ENCODE peak calls at places on chromosome 21, in eight cellular contexts. O, C, Q, B, U, Z, T and H are unnamed samples.

GRCh38 chr21:35159881-35160280 is 110.8 kb upstream of the RUNX1 start:
- DNase-seq in U (peak; percentile 4), Z (no peak), Q (no peak), C (no peak), B (no peak), T (no peak), O (no peak), H (peak; percentile 7)

GRCh38 chr21:42632771-42633690 is 20.4 kb upstream of the PDE9A start:
- DNase-seq in O (no peak), Q (no peak), Z (no peak), B (no peak), C (no peak), T (no peak), U (no peak), H (no peak)

GRCh38 chr21:45634511-45635183 is 8.9 kb upstream of the PCBP3 start:
- DNase-seq in Q (no peak), C (no peak), O (no peak), B (no peak), U (no peak), Z (no peak), T (no peak), H (no peak)

GRCh38 chr21:34613679-34614442 is 1.1 kb downstream of the RCAN1 start:
- DNase-seq in B (no peak), O (no peak), C (no peak), T (no peak), U (peak; percentile 40), Q (peak; percentile 2), Z (no peak), H (peak; percentile 1)

GRCh38 chr21:41651830-41652229 is 115.0 kb downstream of the RIPK4 start:
- DNase-seq in U (no peak), B (no peak), Q (no peak), T (no peak), O (no peak), C (no peak), Z (no peak), H (peak; percentile 11)

GRCh38 chr21:42670884-42671283 is 17.5 kb downstream of the PDE9A start:
- DNase-seq in U (peak; percentile 20), Q (no peak), C (no peak), O (no peak), B (no peak), T (no peak), Z (no peak), H (no peak)

GRCh38 chr21:26115346-26115745 is 55.2 kb downstream of the APP start:
- DNase-seq in O (no peak), U (peak; percentile 81), C (no peak), Q (peak; percentile 56), T (no peak), Z (no peak), B (peak; percentile 16), H (no peak)

GRCh38 chr21:41754481-41754891 is 12.4 kb downstream of the RIPK4 start:
- DNase-seq in U (peak; percentile 14), Q (no peak), B (no peak), Z (no peak), T (no peak), C (no peak), O (no peak), H (no peak)

GRCh38 chr21:45281411-45282282 is 6.0 kb downstream of the POFUT2 start:
- DNase-seq in U (no peak), B (no peak), T (no peak), Q (no peak), O (no peak), C (peak; percentile 14), Z (no peak), H (no peak)

GRCh38 chr21:42093991-42094417 is 22.9 kb downstream of the UMODL1 start:
- DNase-seq in Q (peak; percentile 55), U (peak; percentile 12), Z (peak; percentile 72), C (no peak), O (no peak), T (no peak), B (peak; percentile 90), H (peak; percentile 85)

GRCh38 chr21:33478858-33479678 is 706 bp downstream of the TMEM50B start:
- DNase-seq in Z (peak; percentile 12), O (peak; percentile 45), B (no peak), T (peak; percentile 26), U (peak; percentile 69), Q (peak; percentile 23), C (peak; percentile 53), H (peak; percentile 30)

GRCh38 chr21:30257773-30258172 is 25.0 kb downstream of the KRTAP24-1 start:
- DNase-seq in B (no peak), O (no peak), Z (peak; percentile 3), T (no peak), C (no peak), U (peak; percentile 58), Q (peak; percentile 36), H (no peak)

GRCh38 chr21:34606051-34606450 is 8.9 kb downstream of the RCAN1 start:
- DNase-seq in Q (no peak), C (no peak), O (no peak), B (no peak), U (no peak), T (no peak), Z (no peak), H (no peak)

GRCh38 chr21:27076035-27076434 is 109.1 kb upstream of the ADAMTS5 start:
- DNase-seq in T (no peak), C (no peak), B (no peak), U (no peak), Z (no peak), O (no peak), Q (no peak), H (no peak)

GRCh38 chr21:45016491-45017375 is 57.6 kb upstream of the ADARB1 start:
- DNase-seq in O (no peak), B (no peak), C (peak; percentile 18), Z (no peak), U (no peak), Q (no peak), T (no peak), H (no peak)

GRCh38 chr21:21200103-21200938 is 202.1 kb downstream of the NCAM2 start:
- DNase-seq in O (no peak), C (no peak), Z (peak; percentile 75), B (peak; percentile 91), U (no peak), Q (no peak), T (no peak), H (peak; percentile 86)

GRCh38 chr21:17690078-17690494 is 77.4 kb upstream of the BTG3 start:
- DNase-seq in B (no peak), O (no peak), Q (no peak), T (no peak), C (no peak), Z (no peak), U (no peak), H (no peak)

GRCh38 chr21:34351786-34352241 is 12.0 kb upstream of the KCNE2 start:
- DNase-seq in T (peak; percentile 38), Z (peak; percentile 48), B (no peak), C (peak; percentile 57), Q (peak; percentile 39), U (peak; percentile 86), O (no peak), H (peak; percentile 16)

GRCh38 chr21:42237577-42237976 is 18.6 kb downstream of the ABCG1 start:
- DNase-seq in C (no peak), U (no peak), Q (no peak), B (no peak), O (no peak), Z (no peak), T (no peak), H (no peak)

GRCh38 chr21:17231771-17232170 is 281.1 kb upstream of the CXADR start:
- DNase-seq in O (no peak), U (no peak), Q (no peak), Z (no peak), T (no peak), C (no peak), B (no peak), H (no peak)

GRCh38 chr21:45326169-45326833 is 38.6 kb upstream of the POFUT2 start:
- DNase-seq in B (no peak), Z (no peak), T (no peak), Q (no peak), O (no peak), U (no peak), C (no peak), H (peak; percentile 51)

GRCh38 chr21:45615145-45615711 is 28.3 kb upstream of the PCBP3 start:
- DNase-seq in Z (no peak), T (no peak), U (peak; percentile 78), Q (no peak), C (no peak), O (peak; percentile 90), B (no peak), H (no peak)

GRCh38 chr21:35211767-35212166 is 162.7 kb upstream of the RUNX1 start:
- DNase-seq in Z (no peak), C (no peak), T (no peak), Q (no peak), U (no peak), O (no peak), B (no peak), H (no peak)